ENCODE peak calls at places on chromosomes 4 and X, in six cellular contexts. L, S, I, P, H and X are unnamed samples.

GRCh38 chr4:8665406-8666360 is 73.1 kb downstream of the CPZ start:
- DNase-seq in L (peak), S (no peak), I (no peak), P (no peak), H (no peak), X (peak)

GRCh38 chrX:44945736-44946135 is 72.7 kb downstream of the KDM6A start:
- DNase-seq in L (no peak), S (no peak), I (no peak), P (no peak), H (peak), X (peak)

GRCh38 chr4:128601992-128602695 is 207.4 kb upstream of the JADE1 start:
- DNase-seq in L (peak), S (no peak), I (no peak), P (no peak), H (no peak), X (no peak)

GRCh38 chrX:138709886-138710285 is 1.6 kb downstream of the FGF13 start:
- DNase-seq in L (no peak), S (peak), I (no peak), P (no peak), H (no peak), X (no peak)

GRCh38 chr4:149371021-149371420 is 444.6 kb downstream of the IQCM start:
- DNase-seq in L (peak), S (peak), I (peak), P (peak), H (peak), X (peak)

GRCh38 chr4:168028568-168028967 is 63.8 kb upstream of the ANXA10 start:
- DNase-seq in L (peak), S (no peak), I (peak), P (peak), H (no peak), X (peak)

GRCh38 chrX:118523920-118524319 is 28.3 kb downstream of the DOCK11 start:
- DNase-seq in L (peak), S (no peak), I (no peak), P (no peak), H (no peak), X (no peak)

GRCh38 chr4:89420507-89420906 is 112.9 kb upstream of the GPRIN3 start:
- DNase-seq in L (peak), S (no peak), I (no peak), P (no peak), H (no peak), X (no peak)

GRCh38 chr4:16082424-16083216 is 1.2 kb downstream of the PROM1 start:
- DNase-seq in L (peak), S (peak), I (peak), P (no peak), H (no peak), X (no peak)

GRCh38 chrX:53817548-53817947 is 131.0 kb upstream of the HUWE1 start:
- DNase-seq in L (no peak), S (no peak), I (no peak), P (no peak), H (no peak), X (no peak)

GRCh38 chr4:113471141-113471860 is 290.2 kb downstream of the CAMK2D start:
- DNase-seq in L (peak), S (no peak), I (no peak), P (no peak), H (no peak), X (no peak)

GRCh38 chr4:113468165-113469022 is 293.1 kb downstream of the CAMK2D start:
- DNase-seq in L (peak), S (peak), I (peak), P (peak), H (no peak), X (peak)

GRCh38 chr4:113469023-113469390 is 292.5 kb downstream of the CAMK2D start:
- DNase-seq in L (peak), S (no peak), I (no peak), P (no peak), H (no peak), X (no peak)

GRCh38 chr4:113469926-113470325 is 291.6 kb downstream of the CAMK2D start:
- DNase-seq in L (no peak), S (no peak), I (no peak), P (no peak), H (no peak), X (no peak)

DNA sequence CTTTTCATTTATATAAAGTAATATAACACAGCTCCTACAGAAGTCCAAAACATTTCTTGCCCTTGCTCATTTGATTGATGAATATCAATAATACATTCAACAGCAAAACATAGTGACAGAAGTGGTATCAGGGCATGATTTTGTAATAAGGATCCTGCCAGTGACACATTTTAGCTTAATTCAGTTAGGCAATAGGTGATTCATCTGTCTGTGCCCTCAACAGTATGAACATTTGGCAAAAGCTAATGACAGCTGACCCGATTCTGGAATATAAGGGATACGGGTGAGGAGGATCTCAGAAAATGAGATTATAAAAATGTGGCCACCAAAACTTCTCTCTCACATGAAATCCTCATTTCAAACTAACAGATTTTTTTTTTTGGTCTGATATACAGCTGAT is 294.0 kb downstream of the CAMK2D start:
- DNase-seq in L (peak), S (no peak), I (no peak), P (no peak), H (no peak), X (peak)
- H3K4me3 ChIP-seq in L (peak), S (no peak), I (no peak), P (peak), H (no peak), X (peak)

GRCh38 chrX:74835566-74835965 is 89.7 kb downstream of the NEXMIF start:
- DNase-seq in L (no peak), S (no peak), I (no peak), P (no peak), H (no peak), X (no peak)
- H3K27ac ChIP-seq in L (no peak), S (no peak), I (no peak), P (no peak), H (no peak), X (no peak)

GRCh38 chr4:115851918-115852766 is 738.7 kb upstream of the NDST4 start:
- DNase-seq in L (peak), S (peak), I (peak), P (peak), H (peak), X (peak)
- TF ChIP-seq EZH2phosphoT487 in L (no peak), S (no peak), I (no peak), P (no peak), H (no peak), X (no peak)

GRCh38 chr4:17489721-17490120 is 22.2 kb downstream of the QDPR start:
- DNase-seq in L (no peak), S (no peak), I (peak), P (no peak), H (no peak), X (no peak)
- H3K4me3 ChIP-seq in L (no peak), S (no peak), I (no peak), P (no peak), H (no peak), X (no peak)

GRCh38 chr4:158315706-158316105 is 105.4 kb downstream of the TMEM144 start:
- DNase-seq in L (peak), S (no peak), I (no peak), P (no peak), H (no peak), X (peak)
- H3K27ac ChIP-seq in L (peak), S (no peak), I (no peak), P (no peak), H (no peak), X (peak)

GRCh38 chrX:4671344-4671743 is 957.9 kb upstream of the PRKX start:
- DNase-seq in L (no peak), S (no peak), I (no peak), P (no peak), H (no peak), X (no peak)
- TF ChIP-seq EZH2phosphoT487 in L (no peak), S (no peak), I (no peak), P (no peak), H (no peak), X (no peak)

DNA sequence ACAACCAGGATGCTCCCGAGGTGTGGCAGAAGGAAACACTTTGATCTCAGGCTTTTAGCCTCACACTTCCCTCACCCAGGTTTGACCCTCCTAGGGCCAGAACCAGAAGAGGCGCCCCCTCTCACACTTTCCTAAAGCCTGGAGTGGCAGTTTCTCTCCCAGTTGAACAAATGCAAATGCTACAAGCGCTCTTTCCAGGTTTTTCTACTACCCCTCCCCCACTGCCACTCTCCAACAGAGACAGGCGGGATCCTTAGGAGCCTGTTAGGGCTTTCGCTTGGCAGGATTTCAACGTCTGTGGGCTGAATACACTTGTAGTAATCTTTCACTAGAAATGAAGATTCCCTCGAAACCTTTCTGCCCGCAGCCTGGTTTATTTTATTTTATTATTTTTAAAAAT is 2.4 kb downstream of the TSC22D3 start:
- DNase-seq in L (no peak), S (peak), I (no peak), P (no peak), H (no peak), X (no peak)
- H3K4me3 ChIP-seq in L (no peak), S (no peak), I (no peak), P (no peak), H (no peak), X (no peak)

DNA sequence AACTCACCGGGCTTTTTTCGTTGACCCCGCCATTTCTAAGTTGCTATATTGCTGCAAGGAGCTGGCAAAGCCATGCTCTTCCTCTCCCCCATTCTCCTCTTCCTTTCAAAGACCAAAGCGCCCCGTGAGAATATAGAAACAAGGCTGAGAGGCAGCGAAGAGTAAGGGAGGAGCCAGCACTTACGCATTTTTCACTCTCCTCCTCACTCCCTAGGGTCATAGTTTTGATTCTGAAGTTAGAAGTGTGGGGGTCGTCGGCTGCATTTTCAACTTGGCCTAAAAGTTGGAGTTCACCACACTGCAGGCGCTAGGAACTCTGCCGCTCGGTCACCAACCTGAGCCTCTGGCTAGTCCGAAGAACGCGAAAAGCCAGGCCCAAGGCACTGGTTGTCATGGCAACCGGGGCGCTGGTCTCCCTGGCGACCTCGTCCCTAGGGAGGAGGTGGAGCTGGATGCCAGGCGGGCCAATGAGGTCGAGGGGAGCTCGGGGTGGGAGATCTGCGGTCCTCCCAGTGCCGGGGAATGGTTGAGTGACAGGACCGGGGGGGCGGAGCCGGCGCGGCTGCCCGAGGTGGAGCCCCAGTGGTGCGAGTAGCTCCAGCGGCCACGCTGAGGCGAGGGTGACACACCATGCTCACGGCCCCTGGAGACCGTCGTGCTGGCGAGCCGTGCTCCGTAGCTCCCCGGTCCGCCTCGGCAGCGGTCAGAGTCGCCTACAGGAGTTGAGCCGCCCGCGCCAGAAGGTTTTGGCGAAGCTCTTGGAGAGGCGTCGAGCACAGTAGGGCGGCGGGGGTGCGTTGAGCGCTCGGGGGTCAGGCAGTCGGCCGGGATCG is at the start of gene PTPN13:
- DNase-seq in L (peak), S (peak), I (peak), P (peak), H (no peak), X (peak)
- H3K27ac ChIP-seq in L (peak), S (peak), I (peak), P (peak), H (no peak), X (peak)

GRCh38 chr4:38531126-38531737 is 132.8 kb upstream of the KLF3 start:
- DNase-seq in L (no peak), S (peak), I (peak), P (no peak), H (no peak), X (no peak)
- TF ChIP-seq EZH2phosphoT487 in L (no peak), S (no peak), I (no peak), P (no peak), H (no peak), X (no peak)